ENCODE peak calls at places on chromosomes 2 and 18, in seven cellular contexts. P is tibial nerve, C is stomach, Q is K562, R is SK-N-SH, W is A549, V is transverse colon. N is an unnamed sample.

GRCh38 chr2:74399785-74400184 is 19.7 kb upstream of the DCTN1 start:
- DNase-seq in Q (peak), P (no peak), C (no peak), R (peak), V (no peak), W (peak), N (no peak)

GRCh38 chr2:218395456-218395825 is 4.2 kb upstream of the CTDSP1 start:
- DNase-seq in W (no peak), C (no peak), P (no peak), Q (no peak), V (peak), R (no peak), N (peak)

GRCh38 chr18:50071393-50071792 is 123.6 kb downstream of the MYO5B start:
- DNase-seq in C (no peak), V (no peak), W (no peak), Q (peak), P (no peak), R (no peak), N (no peak)

GRCh38 chr2:73111300-73112025 is 1.3 kb downstream of the RAB11FIP5 start:
- DNase-seq in C (peak), Q (peak), P (no peak), R (no peak), V (peak), W (peak), N (no peak)

GRCh38 chr2:25891672-25892071 is 13.4 kb upstream of the ASXL2 start:
- DNase-seq in C (no peak), V (no peak), Q (no peak), R (no peak), W (no peak), P (no peak), N (no peak)

GRCh38 chr2:174764281-174765063 is at the start of gene CHRNA1:
- DNase-seq in V (no peak), R (no peak), P (no peak), Q (no peak), W (no peak), C (no peak), N (no peak)

GRCh38 chr2:218394298-218395089 is 5.2 kb upstream of the CTDSP1 start:
- DNase-seq in C (no peak), P (no peak), R (peak), W (no peak), V (no peak), Q (peak), N (no peak)

GRCh38 chr2:86223682-86224560 is 24.7 kb downstream of the MRPL35 start:
- DNase-seq in V (no peak), P (no peak), R (no peak), C (no peak), Q (no peak), W (no peak), N (no peak)

GRCh38 chr2:217846321-217846743 is 156.5 kb downstream of the TNS1 start:
- DNase-seq in P (no peak), V (no peak), Q (no peak), C (peak), W (no peak), R (no peak), N (peak)

GRCh38 chr2:175612280-175612679 is 389.8 kb downstream of the LNPK start:
- DNase-seq in V (no peak), P (no peak), C (no peak), Q (no peak), W (no peak), R (no peak), N (no peak)

GRCh38 chr18:69580107-69580506 is 179.4 kb downstream of the DOK6 start:
- DNase-seq in Q (no peak), P (no peak), C (no peak), V (no peak), W (peak), R (no peak), N (no peak)

GRCh38 chr18:39571511-39571910 is 2005.9 kb upstream of the CELF4 start:
- DNase-seq in R (peak), Q (peak), W (peak), V (no peak), P (no peak), C (no peak), N (no peak)

GRCh38 chr2:9423922-9424272 is 443 bp downstream of the CPSF3 start:
- DNase-seq in R (peak), Q (no peak), V (peak), C (no peak), P (no peak), W (peak), N (no peak)

GRCh38 chr2:112640800-112641675 is 4.7 kb upstream of the SLC20A1 start:
- DNase-seq in P (no peak), Q (peak), R (no peak), C (no peak), W (no peak), V (no peak), N (peak)

GRCh38 chr2:40488101-40488598 is 36.3 kb upstream of the SLC8A1 start:
- DNase-seq in V (no peak), P (no peak), W (peak), C (no peak), Q (no peak), R (peak), N (no peak)

GRCh38 chr2:73850009-73850408 is 21.2 kb downstream of the STAMBP start:
- DNase-seq in P (no peak), R (no peak), Q (no peak), W (no peak), C (no peak), V (no peak), N (no peak)

GRCh38 chr2:195984951-195985726 is 83.5 kb downstream of the DNAH7 start:
- DNase-seq in R (no peak), W (no peak), C (no peak), V (no peak), P (no peak), Q (no peak), N (no peak)

GRCh38 chr2:176085120-176085788 is 1.5 kb upstream of the EVX2 start:
- DNase-seq in R (peak), W (no peak), Q (no peak), V (no peak), P (no peak), C (peak), N (no peak)

GRCh38 chr2:27442282-27442980 is at the start of gene KRTCAP3:
- DNase-seq in Q (peak), R (peak), P (no peak), W (no peak), V (peak), C (peak), N (peak)

GRCh38 chr2:238240761-238241711 is 1.2 kb upstream of the HES6 start:
- DNase-seq in P (no peak), C (peak), W (no peak), V (peak), Q (peak), R (no peak), N (peak)

GRCh38 chr2:46924608-46925007 is 9.0 kb upstream of the MCFD2 start:
- DNase-seq in R (no peak), W (no peak), C (no peak), Q (no peak), P (no peak), V (no peak), N (no peak)

GRCh38 chr2:70553584-70554337 is at the start of gene TGFA:
- DNase-seq in Q (peak), V (peak), P (no peak), R (peak), C (peak), W (peak), N (peak)

GRCh38 chr2:231575612-231576256 is 16.9 kb upstream of the TEX44 start:
- DNase-seq in W (no peak), V (no peak), R (no peak), C (no peak), Q (no peak), P (no peak), N (no peak)

GRCh38 chr2:127862228-127862627 is 4.3 kb upstream of the POLR2D start:
- DNase-seq in C (no peak), W (no peak), R (no peak), Q (no peak), V (no peak), P (no peak), N (no peak)
- TF ChIP-seq EP300 in C (no peak), W (no peak), R (no peak), Q (no peak), V (no peak), P (no peak), N (no peak)

DNA sequence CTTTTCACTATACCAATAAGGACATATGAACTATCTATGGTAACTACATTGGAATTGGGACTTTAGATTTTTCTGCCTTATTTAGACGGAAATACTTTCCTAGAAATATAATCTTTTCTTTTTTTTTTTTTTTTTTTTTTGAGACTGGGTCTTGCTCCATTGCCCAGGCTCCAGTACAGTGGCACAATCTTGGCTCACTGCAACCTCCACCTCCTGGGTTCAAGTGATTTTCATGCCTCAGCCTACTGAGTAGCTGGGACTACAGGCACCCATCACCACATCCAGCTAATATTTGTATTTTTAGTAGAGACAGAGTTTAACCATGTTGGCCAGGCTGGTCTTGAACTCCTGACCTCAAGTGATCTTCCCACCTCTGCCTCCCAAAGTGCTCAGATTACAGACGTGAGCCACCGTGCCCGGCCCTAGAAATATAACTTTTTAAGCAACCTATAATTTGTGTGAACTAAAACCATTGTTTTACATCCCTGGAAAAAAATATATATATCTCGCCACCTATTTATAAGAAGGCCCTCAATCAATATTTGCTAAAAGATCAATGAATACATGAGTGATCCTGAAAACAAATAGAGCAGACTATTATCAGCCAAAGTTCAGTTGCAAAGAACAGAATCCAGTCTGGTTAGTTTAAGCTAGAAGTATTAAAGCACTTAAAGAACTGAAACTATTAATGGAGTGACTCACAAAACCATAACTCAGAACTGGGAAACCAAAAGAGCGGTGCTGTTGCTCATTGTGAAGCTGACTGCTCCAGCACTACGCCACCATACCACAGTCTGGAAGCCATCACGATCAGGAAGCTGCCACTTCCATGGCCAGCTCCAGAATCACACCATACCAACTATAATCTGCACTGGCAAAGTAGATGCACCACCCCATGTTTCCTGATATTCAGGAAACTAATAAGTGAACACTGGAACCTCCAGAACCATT is 8.4 kb upstream of the HNRNPLL start:
- DNase-seq in C (no peak), V (no peak), Q (no peak), R (no peak), P (no peak), W (no peak), N (no peak)
- TF ChIP-seq EP300 in C (no peak), V (no peak), Q (no peak), R (no peak), P (no peak), W (no peak), N (no peak)

GRCh38 chr18:2351126-2351850 is 220.0 kb downstream of the METTL4 start:
- DNase-seq in R (no peak), W (no peak), C (no peak), Q (no peak), V (no peak), P (no peak), N (peak)

GRCh38 chr18:2348003-2348402 is 223.3 kb downstream of the METTL4 start:
- DNase-seq in W (no peak), C (no peak), V (no peak), Q (no peak), P (no peak), R (no peak), N (no peak)
- TF ChIP-seq EP300 in W (no peak), C (no peak), V (no peak), Q (no peak), P (no peak), R (no peak), N (no peak)

DNA sequence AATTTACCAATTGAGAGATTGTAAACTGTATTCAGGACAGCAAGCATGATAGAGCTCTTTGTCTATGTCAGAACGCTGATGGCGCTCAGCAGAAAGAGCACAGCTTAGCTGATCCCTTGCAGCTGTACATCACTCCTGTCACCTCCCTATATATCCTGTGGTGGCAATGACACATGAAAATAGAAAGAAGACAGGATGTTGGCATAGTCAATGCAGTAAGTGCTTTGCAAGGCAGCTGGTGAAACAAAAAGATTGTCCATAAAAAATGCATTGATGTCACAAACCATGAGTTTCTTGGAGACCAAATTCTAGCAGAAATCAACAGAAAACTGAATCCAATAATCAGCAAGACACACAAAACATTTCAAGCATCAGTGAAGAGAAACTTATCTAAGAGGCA is 221.5 kb downstream of the RIT2 start:
- DNase-seq in C (no peak), Q (no peak), R (no peak), V (no peak), P (no peak), W (no peak), N (no peak)
- TF ChIP-seq EP300 in C (no peak), Q (no peak), R (no peak), V (no peak), P (no peak), W (no peak), N (no peak)

GRCh38 chr2:234768608-234769196 is 183.1 kb upstream of the SH3BP4 start:
- DNase-seq in P (no peak), R (no peak), V (no peak), Q (no peak), C (no peak), W (no peak), N (no peak)

GRCh38 chr2:234765315-234765714 is 186.5 kb upstream of the SH3BP4 start:
- DNase-seq in V (no peak), C (no peak), W (no peak), P (no peak), R (no peak), Q (no peak), N (no peak)

GRCh38 chr2:234761910-234762309 is 189.9 kb upstream of the SH3BP4 start:
- DNase-seq in C (no peak), P (no peak), R (peak), W (no peak), V (no peak), Q (no peak), N (no peak)

GRCh38 chr2:234763051-234763909 is 188.5 kb upstream of the SH3BP4 start:
- DNase-seq in C (no peak), Q (no peak), R (no peak), P (no peak), W (no peak), V (no peak), N (no peak)

DNA sequence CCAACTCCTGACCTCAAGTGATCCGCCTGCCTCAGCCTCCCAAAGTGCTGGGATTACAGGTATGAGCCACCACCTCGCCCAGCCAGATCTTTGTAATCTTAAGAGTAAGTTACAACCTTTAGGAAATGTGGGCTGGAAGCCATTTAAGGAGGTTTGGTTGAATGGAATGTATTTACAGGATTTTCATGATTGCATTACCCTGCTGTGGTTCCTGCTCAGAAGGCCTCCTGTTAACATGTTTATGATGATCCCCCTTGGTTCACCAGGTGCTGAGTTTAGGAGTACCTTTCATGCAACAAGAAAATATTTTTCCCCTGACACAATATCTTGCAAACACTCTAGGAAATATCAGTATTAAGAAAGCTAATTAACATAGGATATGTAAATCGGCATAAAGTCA is 187.4 kb upstream of the SH3BP4 start:
- DNase-seq in C (no peak), Q (no peak), R (no peak), P (no peak), V (no peak), W (no peak), N (no peak)
- TF ChIP-seq EP300 in C (no peak), Q (no peak), R (no peak), P (no peak), V (no peak), W (no peak), N (no peak)

GRCh38 chr2:179336782-179337534 is 72.3 kb upstream of the SESTD1 start:
- DNase-seq in R (no peak), Q (no peak), C (no peak), V (no peak), P (peak), W (no peak), N (no peak)
- TF ChIP-seq EP300 in R (no peak), Q (no peak), C (no peak), V (no peak), P (no peak), W (no peak), N (no peak)

GRCh38 chr2:127638361-127639110 is 7.4 kb upstream of the GPR17 start:
- DNase-seq in V (no peak), P (no peak), W (no peak), C (peak), R (no peak), Q (peak), N (peak)

GRCh38 chr2:127639111-127639474 is 6.9 kb upstream of the GPR17 start:
- DNase-seq in R (no peak), C (no peak), P (no peak), V (no peak), Q (no peak), W (no peak), N (peak)

GRCh38 chr2:127637236-127637630 is 8.7 kb upstream of the GPR17 start:
- DNase-seq in V (no peak), C (no peak), W (no peak), Q (no peak), P (no peak), R (no peak), N (no peak)

GRCh38 chr2:127636248-127637235 is 9.4 kb upstream of the GPR17 start:
- DNase-seq in V (peak), P (no peak), Q (no peak), R (no peak), W (no peak), C (no peak), N (no peak)

DNA sequence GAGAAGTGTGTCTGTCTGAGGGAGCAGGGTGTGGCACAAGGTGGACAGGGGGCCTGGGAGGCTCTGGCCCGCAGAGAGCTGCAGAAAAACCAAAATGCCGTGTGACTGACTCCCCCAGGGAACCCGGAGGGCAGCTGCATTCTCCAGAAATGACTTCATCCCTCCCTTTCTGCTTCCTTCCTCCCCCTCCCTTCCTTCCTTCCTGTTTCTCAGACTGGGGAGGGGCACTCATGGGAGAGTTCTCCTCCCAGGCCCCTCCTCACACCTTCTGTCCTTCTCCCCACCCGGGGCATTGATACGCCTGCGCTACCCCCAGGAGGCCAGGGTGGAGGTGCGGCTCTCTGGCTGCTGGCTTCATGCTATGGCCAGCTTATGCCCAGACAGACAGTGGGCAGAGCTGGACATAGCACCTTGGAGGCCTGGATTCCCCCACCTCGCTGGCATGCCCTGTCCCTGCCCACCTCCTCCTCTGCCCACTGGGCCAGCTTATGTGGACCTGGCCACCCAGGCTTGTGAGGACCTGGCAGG is 8.2 kb upstream of the GPR17 start:
- DNase-seq in V (no peak), R (no peak), W (peak), C (no peak), Q (peak), P (no peak), N (peak)
- TF ChIP-seq EP300 in V (no peak), R (no peak), W (no peak), C (no peak), Q (no peak), P (no peak), N (peak)

N was measured in upper lobe of left lung.